ENCODE peak calls at places on chromosomes 12 and 14, in five cellular contexts. X, T, O, H and S are unnamed samples.

GRCh38 chr12:92408072-92408900 is 262.6 kb upstream of the BTG1 start:
- DNase-seq in O (no peak), T (peak), X (peak), H (no peak), S (no peak)

GRCh38 chr12:108720757-108721514 is 10.4 kb downstream of the CORO1C start:
- DNase-seq in O (no peak), X (no peak), T (no peak), H (no peak), S (no peak)

GRCh38 chr14:81062816-81063215 is 107.4 kb downstream of the TSHR start:
- DNase-seq in O (no peak), X (peak), T (peak), H (no peak), S (no peak)

GRCh38 chr12:49730568-49731101 is 10.7 kb upstream of the TMBIM6 start:
- DNase-seq in X (no peak), H (no peak), O (no peak), T (no peak), S (no peak)

GRCh38 chr12:105534068-105534467 is 203.6 kb downstream of the C12orf75 start:
- DNase-seq in T (no peak), H (no peak), O (no peak), X (no peak), S (no peak)

GRCh38 chr12:71865166-71865713 is 25.7 kb downstream of the TBC1D15 start:
- DNase-seq in T (no peak), O (peak), H (no peak), X (no peak), S (no peak)

GRCh38 chr12:30440826-30441602 is 254.7 kb downstream of the IPO8 start:
- DNase-seq in O (no peak), H (no peak), T (peak), X (peak), S (no peak)

GRCh38 chr12:52753283-52753682 is 23.9 kb downstream of the KRT76 start:
- DNase-seq in T (no peak), X (no peak), H (no peak), O (no peak), S (no peak)

GRCh38 chr12:10130042-10130441 is at the start of gene CLEC7A:
- DNase-seq in T (no peak), O (no peak), X (no peak), H (no peak), S (no peak)

GRCh38 chr14:24921903-24922302 is 128.0 kb downstream of the STXBP6 start:
- DNase-seq in X (no peak), O (no peak), T (no peak), H (no peak), S (no peak)

GRCh38 chr14:75223664-75224154 is 47.3 kb upstream of the TMED10 start:
- DNase-seq in O (no peak), H (peak), X (peak), T (peak), S (no peak)

GRCh38 chr12:86597431-86597830 is 341.2 kb upstream of the MGAT4C start:
- DNase-seq in O (no peak), T (no peak), X (no peak), H (no peak), S (no peak)

GRCh38 chr14:103730490-103731035 is 15.0 kb downstream of the ZFYVE21 start:
- DNase-seq in H (no peak), X (no peak), T (no peak), O (no peak), S (no peak)
- TF ChIP-seq CTCF in H (no peak), X (peak), T (no peak), O (no peak), S (no peak)

GRCh38 chr12:77932216-77932615 is 101.5 kb downstream of the NAV3 start:
- DNase-seq in T (no peak), O (no peak), X (no peak), H (no peak), S (no peak)
- TF ChIP-seq CTCF in T (peak), O (peak), X (peak), H (no peak), S (peak)

GRCh38 chr12:5407457-5407856 is 24.5 kb upstream of the NTF3 start:
- DNase-seq in X (no peak), O (no peak), H (no peak), T (peak), S (no peak)
- TF ChIP-seq CTCF in X (no peak), O (no peak), H (no peak), T (no peak), S (no peak)

GRCh38 chr12:18882690-18883089 is 144.8 kb downstream of the CAPZA3 start:
- DNase-seq in O (no peak), T (no peak), H (no peak), X (peak), S (no peak)
- TF ChIP-seq CTCF in O (no peak), T (no peak), H (no peak), X (peak), S (no peak)

GRCh38 chr12:68631177-68631576 is 20.5 kb downstream of the RAP1B start:
- DNase-seq in X (no peak), H (no peak), O (no peak), T (no peak), S (no peak)
- TF ChIP-seq CTCF in X (no peak), H (no peak), O (no peak), T (no peak), S (no peak)

DNA sequence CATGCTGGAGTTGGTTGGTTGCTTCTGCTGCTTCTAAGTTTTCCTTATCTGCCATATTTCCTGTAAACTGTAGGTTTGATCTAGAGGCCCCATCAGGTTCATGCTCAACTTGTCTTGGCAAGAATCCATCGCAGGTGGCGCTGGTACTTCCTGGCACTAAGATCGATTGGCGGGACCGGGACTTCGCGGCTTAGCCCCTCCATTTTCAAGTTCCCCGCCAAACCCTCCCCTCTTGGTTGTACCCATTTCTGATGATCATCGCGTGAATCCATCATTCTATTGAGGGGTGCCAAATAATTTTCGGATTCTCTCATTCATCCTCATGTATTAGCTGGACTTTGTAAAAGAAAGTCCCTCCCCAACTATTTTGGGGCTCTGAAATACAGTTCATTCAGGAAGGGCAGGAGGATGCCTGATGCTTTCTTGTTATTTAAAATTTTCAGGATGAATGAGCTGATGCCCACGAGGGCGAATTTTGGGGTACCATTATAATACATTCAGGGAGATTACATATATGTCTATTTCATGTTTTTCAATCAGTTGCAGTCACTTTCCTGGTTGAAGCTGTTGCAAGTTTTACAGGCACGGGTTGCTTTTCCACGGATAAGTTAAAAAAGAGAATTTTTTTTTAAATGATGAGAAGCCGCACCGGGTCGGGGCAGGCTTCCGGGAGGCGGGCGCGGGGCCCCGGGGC is 424 bp upstream of the BRI3BP start:
- DNase-seq in O (no peak), X (peak), H (peak), T (peak), S (peak)
- TF ChIP-seq CTCF in O (no peak), X (peak), H (peak), T (peak), S (peak)

GRCh38 chr14:95452176-95452889 is 64.1 kb downstream of the SYNE3 start:
- DNase-seq in O (no peak), H (no peak), T (no peak), X (peak), S (no peak)
- TF ChIP-seq CTCF in O (peak), H (peak), T (peak), X (peak), S (peak)

GRCh38 chr14:90330203-90331196 is 1.2 kb downstream of the NRDE2 start:
- DNase-seq in X (no peak), O (no peak), T (no peak), H (no peak), S (no peak)

GRCh38 chr14:90336401-90336800 is 4.7 kb upstream of the NRDE2 start:
- DNase-seq in H (no peak), X (no peak), T (no peak), O (no peak), S (no peak)

GRCh38 chr14:90336985-90337384 is 5.2 kb upstream of the NRDE2 start:
- DNase-seq in H (no peak), X (no peak), O (no peak), T (no peak), S (no peak)

GRCh38 chr14:90332271-90332584 is 487 bp upstream of the NRDE2 start:
- DNase-seq in O (no peak), H (no peak), T (no peak), X (no peak), S (no peak)

DNA sequence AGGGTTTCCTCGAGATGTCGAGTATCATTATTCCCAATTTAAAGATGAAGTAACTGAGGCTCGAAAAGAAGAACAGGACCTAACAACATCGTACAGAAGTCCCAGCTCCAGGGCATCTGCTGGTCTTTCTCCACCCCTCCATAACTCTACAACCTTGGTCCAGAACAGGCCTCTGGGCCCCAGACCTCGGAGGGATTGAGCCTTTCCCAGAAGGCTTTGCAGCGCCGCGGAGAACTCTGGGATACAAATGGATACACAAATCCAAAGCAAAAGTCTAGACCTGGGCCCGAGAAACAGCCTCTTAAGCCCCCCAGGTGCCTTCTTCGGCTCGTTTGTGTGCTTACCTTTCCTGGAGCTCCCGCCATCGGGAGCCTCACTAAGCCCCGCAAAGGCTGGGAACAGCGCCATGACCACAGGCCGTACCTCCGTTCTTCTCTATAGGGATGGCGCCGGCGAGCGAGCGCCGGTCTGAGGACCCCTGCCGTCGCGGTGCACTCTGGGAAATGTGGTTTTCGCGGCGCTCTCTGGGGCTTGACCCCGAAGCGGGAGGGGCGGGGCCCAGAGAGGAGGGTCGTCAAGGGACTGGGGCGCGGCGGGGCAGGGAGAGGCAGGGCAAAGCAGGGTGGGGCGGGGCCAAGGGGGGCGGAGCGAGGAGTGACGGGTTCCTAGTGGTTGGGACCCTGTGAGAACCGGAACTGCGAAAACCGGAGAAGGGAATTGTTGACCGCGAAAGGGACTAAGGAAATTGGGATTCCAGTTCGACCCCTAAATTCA is at the start of gene NRDE2:
- DNase-seq in X (peak), O (peak), H (peak), T (peak), S (peak)
- TF ChIP-seq CTCF in X (no peak), O (no peak), H (no peak), T (no peak), S (no peak)